ENCODE peak calls at places on chromosomes 4 and X, in eight cellular contexts. One of them, this sample, is unnamed.

GRCh38 chr4:159103406-159104131 is 690 bp downstream of the RAPGEF2 start:
- DNase-seq in SK-N-SH: peak
- DNase-seq in uterus: peak
- DNase-seq in fibroblast of the aortic adventitia: peak
- DNase-seq in lower leg skin: peak
- DNase-seq in endothelial cell of umbilical vein: peak
- DNase-seq in testis: peak
- DNase-seq in Peyer's patch: peak
- DNase-seq in this sample: no peak

GRCh38 chr4:148495463-148495862 is 53.2 kb upstream of the NR3C2 start:
- DNase-seq in SK-N-SH: no peak
- DNase-seq in uterus: no peak
- DNase-seq in fibroblast of the aortic adventitia: no peak
- DNase-seq in lower leg skin: no peak
- DNase-seq in endothelial cell of umbilical vein: no peak
- DNase-seq in testis: no peak
- DNase-seq in Peyer's patch: no peak
- DNase-seq in this sample: no peak

GRCh38 chr4:104942990-104943758 is 203.5 kb upstream of the TET2 start:
- DNase-seq in SK-N-SH: no peak
- DNase-seq in uterus: no peak
- DNase-seq in fibroblast of the aortic adventitia: peak
- DNase-seq in lower leg skin: no peak
- DNase-seq in endothelial cell of umbilical vein: no peak
- DNase-seq in testis: no peak
- DNase-seq in Peyer's patch: no peak
- DNase-seq in this sample: no peak

GRCh38 chr4:168531305-168531704 is 34.5 kb downstream of the PALLD start:
- DNase-seq in SK-N-SH: no peak
- DNase-seq in uterus: no peak
- DNase-seq in fibroblast of the aortic adventitia: no peak
- DNase-seq in lower leg skin: no peak
- DNase-seq in endothelial cell of umbilical vein: no peak
- DNase-seq in testis: no peak
- DNase-seq in Peyer's patch: no peak
- DNase-seq in this sample: no peak

GRCh38 chr4:103375278-103375677 is 177.1 kb upstream of the CENPE start:
- DNase-seq in SK-N-SH: no peak
- DNase-seq in uterus: no peak
- DNase-seq in fibroblast of the aortic adventitia: peak
- DNase-seq in lower leg skin: no peak
- DNase-seq in endothelial cell of umbilical vein: peak
- DNase-seq in testis: no peak
- DNase-seq in Peyer's patch: no peak
- DNase-seq in this sample: peak

GRCh38 chr4:4330794-4331193 is 40.7 kb downstream of the ZBTB49 start:
- DNase-seq in SK-N-SH: no peak
- DNase-seq in uterus: no peak
- DNase-seq in fibroblast of the aortic adventitia: no peak
- DNase-seq in lower leg skin: no peak
- DNase-seq in endothelial cell of umbilical vein: no peak
- DNase-seq in testis: no peak
- DNase-seq in Peyer's patch: peak
- DNase-seq in this sample: no peak

GRCh38 chrX:139077303-139078131 is 366.0 kb upstream of the FGF13 start:
- DNase-seq in SK-N-SH: no peak
- DNase-seq in uterus: no peak
- DNase-seq in fibroblast of the aortic adventitia: peak
- DNase-seq in lower leg skin: no peak
- DNase-seq in endothelial cell of umbilical vein: no peak
- DNase-seq in testis: no peak
- DNase-seq in Peyer's patch: no peak
- DNase-seq in this sample: no peak

GRCh38 chrX:70470850-70471289 is 26.2 kb downstream of the DLG3 start:
- DNase-seq in SK-N-SH: no peak
- DNase-seq in uterus: no peak
- DNase-seq in fibroblast of the aortic adventitia: no peak
- DNase-seq in lower leg skin: no peak
- DNase-seq in endothelial cell of umbilical vein: no peak
- DNase-seq in testis: no peak
- DNase-seq in Peyer's patch: no peak
- DNase-seq in this sample: no peak

GRCh38 chr4:124939908-124940307 is 227.4 kb upstream of the ANKRD50 start:
- DNase-seq in SK-N-SH: no peak
- DNase-seq in uterus: no peak
- DNase-seq in fibroblast of the aortic adventitia: no peak
- DNase-seq in lower leg skin: no peak
- DNase-seq in endothelial cell of umbilical vein: no peak
- DNase-seq in testis: no peak
- DNase-seq in Peyer's patch: no peak
- DNase-seq in this sample: no peak

GRCh38 chr4:185656467-185656890 is 121.2 kb upstream of the PDLIM3 start:
- DNase-seq in SK-N-SH: no peak
- DNase-seq in uterus: peak
- DNase-seq in fibroblast of the aortic adventitia: peak
- DNase-seq in lower leg skin: no peak
- DNase-seq in endothelial cell of umbilical vein: peak
- DNase-seq in testis: no peak
- DNase-seq in Peyer's patch: no peak
- DNase-seq in this sample: peak

GRCh38 chr4:8311096-8312068 is 41.8 kb downstream of the HTRA3 start:
- DNase-seq in SK-N-SH: no peak
- DNase-seq in uterus: peak
- DNase-seq in fibroblast of the aortic adventitia: no peak
- DNase-seq in lower leg skin: peak
- DNase-seq in endothelial cell of umbilical vein: no peak
- DNase-seq in testis: no peak
- DNase-seq in Peyer's patch: peak
- DNase-seq in this sample: no peak

DNA sequence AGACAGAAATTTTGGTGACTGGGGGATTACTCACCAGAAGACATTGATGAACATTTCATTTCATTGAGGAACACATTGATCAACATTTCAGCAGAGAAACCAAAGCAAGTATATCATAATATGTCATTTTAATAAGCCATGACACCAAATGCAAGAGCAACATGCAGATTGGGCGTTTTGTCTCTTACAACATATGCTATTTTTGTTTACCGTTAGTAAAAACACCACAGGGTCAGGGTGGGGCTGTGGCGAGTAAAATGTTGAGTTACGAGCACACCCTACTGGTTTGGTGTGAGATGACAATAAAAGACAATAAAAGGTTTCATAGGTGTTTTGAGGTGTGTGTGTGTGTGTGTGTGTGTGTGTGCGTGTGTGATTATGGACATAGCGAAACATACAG is 294.5 kb downstream of the PDGFC start:
- DNase-seq in SK-N-SH: peak
- DNase-seq in uterus: no peak
- DNase-seq in fibroblast of the aortic adventitia: peak
- DNase-seq in lower leg skin: no peak
- DNase-seq in endothelial cell of umbilical vein: peak
- DNase-seq in testis: no peak
- DNase-seq in Peyer's patch: no peak
- DNase-seq in this sample: no peak
- TF ChIP-seq CTCF in SK-N-SH: peak
- TF ChIP-seq CTCF in uterus: no peak
- TF ChIP-seq CTCF in fibroblast of the aortic adventitia: peak
- TF ChIP-seq CTCF in lower leg skin: no peak
- TF ChIP-seq CTCF in endothelial cell of umbilical vein: peak
- TF ChIP-seq CTCF in testis: no peak
- TF ChIP-seq CTCF in Peyer's patch: no peak
- TF ChIP-seq CTCF in this sample: no peak

DNA sequence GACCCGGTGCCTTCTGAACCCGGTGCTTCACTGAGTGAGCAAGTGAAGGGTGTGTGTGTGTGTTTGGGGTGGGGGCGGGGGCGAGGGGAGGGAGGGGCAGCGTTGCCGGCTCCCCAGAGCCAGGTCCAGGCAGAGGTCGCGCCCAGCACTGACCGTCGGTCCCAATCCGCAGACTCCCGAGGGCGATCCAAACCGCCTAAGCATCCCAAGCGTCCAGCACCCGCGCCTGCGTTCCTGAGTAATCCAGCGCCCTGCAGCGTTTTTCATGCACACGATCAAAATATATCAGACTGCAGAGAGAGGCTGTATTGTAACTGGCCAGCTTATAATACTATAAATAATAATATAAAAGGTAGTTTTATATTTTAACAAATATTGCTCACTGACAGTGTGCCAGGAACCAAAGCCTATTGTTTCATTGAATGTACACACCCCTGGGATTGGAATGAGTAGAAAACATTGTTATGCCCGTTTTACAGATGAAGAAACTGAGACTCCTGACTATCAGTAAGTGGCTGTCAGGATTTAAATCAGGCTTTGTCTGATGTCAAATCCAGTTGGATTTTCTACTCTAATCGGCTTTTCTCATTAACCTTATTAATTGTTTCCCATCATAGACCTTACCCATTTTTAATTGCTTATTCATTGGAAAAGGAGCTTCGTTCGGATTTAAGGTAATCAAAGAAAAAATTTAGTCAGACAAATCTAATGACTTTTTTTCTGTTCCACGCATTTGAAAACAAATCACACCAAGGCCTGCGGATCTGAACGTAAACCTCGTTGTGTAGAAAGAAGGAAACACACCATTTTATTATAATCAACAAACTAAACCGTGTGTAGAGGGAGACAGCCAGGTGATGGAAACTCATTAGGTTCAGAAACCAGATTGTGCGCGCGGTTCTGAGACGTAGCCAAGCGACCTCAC is 4.0 kb upstream of the NKX3-2 start:
- DNase-seq in SK-N-SH: peak
- DNase-seq in uterus: no peak
- DNase-seq in fibroblast of the aortic adventitia: no peak
- DNase-seq in lower leg skin: no peak
- DNase-seq in endothelial cell of umbilical vein: no peak
- DNase-seq in testis: no peak
- DNase-seq in Peyer's patch: no peak
- DNase-seq in this sample: no peak
- H3K4me3 ChIP-seq in SK-N-SH: peak
- H3K4me3 ChIP-seq in uterus: peak
- H3K4me3 ChIP-seq in fibroblast of the aortic adventitia: peak
- H3K4me3 ChIP-seq in lower leg skin: no peak
- H3K4me3 ChIP-seq in endothelial cell of umbilical vein: no peak
- H3K4me3 ChIP-seq in testis: peak
- H3K4me3 ChIP-seq in Peyer's patch: peak
- H3K4me3 ChIP-seq in this sample: no peak

GRCh38 chrX:91434351-91435168 is at the start of gene PABPC5:
- DNase-seq in SK-N-SH: peak
- DNase-seq in uterus: peak
- DNase-seq in fibroblast of the aortic adventitia: peak
- DNase-seq in lower leg skin: peak
- DNase-seq in endothelial cell of umbilical vein: peak
- DNase-seq in testis: peak
- DNase-seq in Peyer's patch: peak
- DNase-seq in this sample: peak
- TF ChIP-seq CTCF in SK-N-SH: no peak
- TF ChIP-seq CTCF in uterus: no peak
- TF ChIP-seq CTCF in fibroblast of the aortic adventitia: no peak
- TF ChIP-seq CTCF in lower leg skin: no peak
- TF ChIP-seq CTCF in endothelial cell of umbilical vein: no peak
- TF ChIP-seq CTCF in testis: no peak
- TF ChIP-seq CTCF in Peyer's patch: no peak
- TF ChIP-seq CTCF in this sample: no peak

GRCh38 chr4:48432017-48432416 is 51.1 kb upstream of the SLC10A4 start:
- DNase-seq in SK-N-SH: no peak
- DNase-seq in uterus: no peak
- DNase-seq in fibroblast of the aortic adventitia: no peak
- DNase-seq in lower leg skin: no peak
- DNase-seq in endothelial cell of umbilical vein: no peak
- DNase-seq in testis: no peak
- DNase-seq in Peyer's patch: no peak
- DNase-seq in this sample: no peak

GRCh38 chr4:48431401-48431800 is 51.7 kb upstream of the SLC10A4 start:
- DNase-seq in SK-N-SH: no peak
- DNase-seq in uterus: no peak
- DNase-seq in fibroblast of the aortic adventitia: no peak
- DNase-seq in lower leg skin: no peak
- DNase-seq in endothelial cell of umbilical vein: no peak
- DNase-seq in testis: no peak
- DNase-seq in Peyer's patch: no peak
- DNase-seq in this sample: no peak

GRCh38 chr4:48429709-48430474 is 53.3 kb upstream of the SLC10A4 start:
- DNase-seq in SK-N-SH: no peak
- DNase-seq in uterus: no peak
- DNase-seq in fibroblast of the aortic adventitia: no peak
- DNase-seq in lower leg skin: no peak
- DNase-seq in endothelial cell of umbilical vein: no peak
- DNase-seq in testis: no peak
- DNase-seq in Peyer's patch: no peak
- DNase-seq in this sample: no peak

DNA sequence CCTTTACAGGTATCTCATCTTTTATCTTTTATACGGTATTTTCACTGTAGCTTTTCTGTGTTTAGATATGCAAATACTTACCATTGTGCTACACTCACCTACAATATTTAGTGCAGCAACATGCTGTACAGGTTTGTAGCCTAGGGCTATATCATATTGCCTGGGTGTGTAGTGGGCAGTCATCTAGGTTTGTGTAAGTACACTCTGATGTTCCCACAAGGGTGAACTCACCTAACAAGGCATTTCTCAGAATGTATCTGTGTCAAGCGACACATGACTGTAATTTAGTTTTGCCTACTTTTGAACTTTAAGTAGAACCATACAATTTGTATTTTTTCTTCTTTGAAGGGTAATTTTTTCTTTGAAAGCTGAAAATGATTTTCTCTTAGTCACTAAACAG is 54.2 kb upstream of the SLC10A4 start:
- DNase-seq in SK-N-SH: no peak
- DNase-seq in uterus: no peak
- DNase-seq in fibroblast of the aortic adventitia: no peak
- DNase-seq in lower leg skin: no peak
- DNase-seq in endothelial cell of umbilical vein: no peak
- DNase-seq in testis: no peak
- DNase-seq in Peyer's patch: no peak
- DNase-seq in this sample: no peak
- H3K4me3 ChIP-seq in SK-N-SH: no peak
- H3K4me3 ChIP-seq in uterus: no peak
- H3K4me3 ChIP-seq in fibroblast of the aortic adventitia: no peak
- H3K4me3 ChIP-seq in lower leg skin: no peak
- H3K4me3 ChIP-seq in endothelial cell of umbilical vein: no peak
- H3K4me3 ChIP-seq in testis: no peak
- H3K4me3 ChIP-seq in Peyer's patch: no peak
- H3K4me3 ChIP-seq in this sample: no peak

This sample was measured in retinal pigment epithelial cell.